ENCODE peak calls at places on chromosomes 12 and 14, in nine cellular contexts. D is stimulated activated CD4-positive, alpha-beta T cell treated with anti-CD3 and anti-CD28 coated beads, Interleukin-4, amount 100 ng/mL, for 24 hours; T is AG08395; U is amniotic epithelial cell; G is germinal center; Y is T-helper 1 cell; Q is lower leg skin; O is activated CD4-positive, alpha-beta T cell treated with anti-CD3 and anti-CD28 coated beads, Interleukin-2, amount 10 ng/mL, durations not matched to agents 7 days and 5 days; B is SW480. I is an unnamed sample.
A peak's percentile ranks its signal among the peaks of the same experiment; 100 is the strongest.

GRCh38 chr14:60722163-60722835 is 1.9 kb downstream of the SIX4 start:
- DNase-seq in D (peak; percentile 15), T (peak; percentile 44), U (peak; percentile 31), G (peak; percentile 37), Y (no peak), Q (peak; percentile 84), O (peak; percentile 12), B (peak; percentile 87), I (no peak)

GRCh38 chr14:60310086-60310684 is 61.2 kb downstream of the PPM1A start:
- DNase-seq in D (no peak), T (no peak), U (no peak), G (no peak), Y (no peak), Q (no peak), O (no peak), B (no peak), I (no peak)

GRCh38 chr12:128672428-128672827 is 151.3 kb downstream of the SLC15A4 start:
- DNase-seq in D (no peak), T (no peak), U (no peak), G (no peak), Y (no peak), Q (no peak), O (no peak), B (no peak), I (no peak)

GRCh38 chr12:114681149-114681849 is 2.7 kb downstream of the TBX3 start:
- DNase-seq in D (no peak), T (no peak), U (peak; percentile 70), G (no peak), Y (no peak), Q (peak; percentile 81), O (no peak), B (peak; percentile 26), I (no peak)

GRCh38 chr12:203462-204260 is 10.3 kb downstream of the SLC6A12 start:
- DNase-seq in D (no peak), T (peak; percentile 38), U (no peak), G (no peak), Y (no peak), Q (no peak), O (no peak), B (no peak), I (no peak)

GRCh38 chr14:24334431-24335271 is at the start of gene ADCY4:
- DNase-seq in D (no peak), T (no peak), U (no peak), G (no peak), Y (no peak), Q (peak; percentile 91), O (no peak), B (no peak), I (no peak)

GRCh38 chr14:105748204-105748578 is 221.8 kb downstream of the TMEM121 start:
- DNase-seq in D (no peak), T (no peak), U (no peak), G (no peak), Y (no peak), Q (no peak), O (no peak), B (peak; percentile 71), I (no peak)

GRCh38 chr12:46415552-46415951 is 43.0 kb upstream of the SLC38A2 start:
- DNase-seq in D (no peak), T (no peak), U (no peak), G (no peak), Y (no peak), Q (no peak), O (no peak), B (no peak), I (no peak)

GRCh38 chr14:52076334-52076733 is 7.5 kb upstream of the NID2 start:
- DNase-seq in D (no peak), T (peak; percentile 61), U (no peak), G (no peak), Y (no peak), Q (no peak), O (no peak), B (no peak), I (no peak)

GRCh38 chr12:87848248-87848868 is 180.8 kb downstream of the C12orf50 start:
- DNase-seq in D (peak; percentile 5), T (peak; percentile 36), U (peak; percentile 72), G (peak; percentile 23), Y (no peak), Q (no peak), O (peak; percentile 22), B (peak; percentile 35), I (no peak)

GRCh38 chr12:51065530-51065929 is 17.4 kb downstream of the LETMD1 start:
- DNase-seq in D (no peak), T (no peak), U (no peak), G (no peak), Y (no peak), Q (no peak), O (no peak), B (no peak), I (no peak)

GRCh38 chr12:14824012-14824634 is 10.1 kb upstream of the SMCO3 start:
- DNase-seq in D (no peak), T (no peak), U (peak; percentile 57), G (no peak), Y (no peak), Q (no peak), O (no peak), B (no peak), I (no peak)

GRCh38 chr14:54343276-54344121 is 53.3 kb upstream of the CDKN3 start:
- DNase-seq in D (no peak), T (no peak), U (no peak), G (no peak), Y (no peak), Q (no peak), O (no peak), B (peak; percentile 87), I (no peak)

GRCh38 chr12:130804216-130804615 is 34.8 kb downstream of the STX2 start:
- DNase-seq in D (no peak), T (no peak), U (peak; percentile 15), G (no peak), Y (no peak), Q (no peak), O (no peak), B (no peak), I (no peak)

I was measured in CD4-positive, CD25-positive, alpha-beta regulatory T cell.